ENCODE peak calls at places on chromosome 19, in five cellular contexts. X, S, Y, M and F are unnamed samples.

GRCh38 chr19:57620673-57621348 is 6.8 kb downstream of the ZNF134 start:
- DNase-seq in Y (no peak), M (no peak), X (no peak), S (no peak), F (peak; percentile 40)

GRCh38 chr19:19873381-19873780 is 7.7 kb downstream of the ZNF253 start:
- DNase-seq in Y (no peak), S (no peak), X (no peak), M (no peak), F (no peak)

GRCh38 chr19:2049741-2050348 is 1.2 kb downstream of the MKNK2 start:
- DNase-seq in Y (peak; percentile 75), S (peak; percentile 53), X (no peak), M (no peak), F (peak; percentile 69)

GRCh38 chr19:32453736-32454135 is 48.2 kb downstream of the DPY19L3 start:
- DNase-seq in S (no peak), Y (no peak), X (no peak), M (no peak), F (no peak)

GRCh38 chr19:14434543-14435319 is 1.6 kb downstream of the PKN1 start:
- DNase-seq in M (no peak), X (no peak), Y (peak; percentile 72), S (peak; percentile 54), F (no peak)

GRCh38 chr19:42693760-42694350 is 46.4 kb downstream of the PSG3 start:
- DNase-seq in Y (peak; percentile 49), X (no peak), M (no peak), S (peak; percentile 19), F (peak; percentile 86)

GRCh38 chr19:1173160-1173844 is 766 bp downstream of the SBNO2 start:
- DNase-seq in M (no peak), Y (no peak), S (peak; percentile 47), X (no peak), F (no peak)

GRCh38 chr19:996051-996838 is 4.0 kb upstream of the GRIN3B start:
- DNase-seq in X (no peak), Y (no peak), M (no peak), S (peak; percentile 74), F (peak; percentile 75)

GRCh38 chr19:20367811-20368294 is 197.7 kb downstream of the ZNF737 start:
- DNase-seq in Y (no peak), X (no peak), M (no peak), S (no peak), F (peak; percentile 75)

GRCh38 chr19:33132425-33132824 is 511 bp downstream of the WDR88 start:
- DNase-seq in S (no peak), Y (no peak), M (no peak), X (no peak), F (peak; percentile 70)

GRCh38 chr19:39347332-39348227 is 5.4 kb downstream of the SAMD4B start:
- DNase-seq in M (no peak), Y (no peak), S (no peak), X (no peak), F (no peak)

GRCh38 chr19:56718231-56718630 is 46.7 kb upstream of the ZNF835 start:
- DNase-seq in Y (no peak), M (no peak), S (no peak), X (no peak), F (no peak)

GRCh38 chr19:51691122-51692064 is 1.7 kb upstream of the SPACA6 start:
- DNase-seq in X (no peak), M (no peak), S (no peak), Y (no peak), F (peak; percentile 89)

GRCh38 chr19:7622933-7623685 is 6.2 kb downstream of the XAB2 start:
- DNase-seq in M (no peak), X (no peak), Y (no peak), S (peak; percentile 86), F (peak; percentile 76)

GRCh38 chr19:48194041-48194871 is 23.8 kb downstream of the ZSWIM9 start:
- DNase-seq in Y (peak; percentile 18), M (no peak), X (no peak), S (peak; percentile 38), F (peak; percentile 76)

GRCh38 chr19:41575998-41576397 is at the start of gene CEACAM21:
- DNase-seq in M (no peak), S (no peak), Y (no peak), X (no peak), F (no peak)

GRCh38 chr19:13396256-13397080 is 109.8 kb downstream of the CACNA1A start:
- DNase-seq in S (peak; percentile 73), X (peak; percentile 49), Y (peak; percentile 30), M (no peak), F (peak; percentile 97)

GRCh38 chr19:27660428-27660827 is 1552.5 kb downstream of the UQCRFS1 start:
- DNase-seq in X (no peak), S (no peak), Y (no peak), M (no peak), F (no peak)

GRCh38 chr19:27652796-27653195 is 1560.2 kb downstream of the UQCRFS1 start:
- DNase-seq in Y (no peak), X (no peak), M (no peak), S (no peak), F (no peak)

GRCh38 chr19:27652281-27652680 is 1560.7 kb downstream of the UQCRFS1 start:
- DNase-seq in S (no peak), M (no peak), X (no peak), Y (no peak), F (no peak)

GRCh38 chr19:27654266-27654990 is 1558.5 kb downstream of the UQCRFS1 start:
- DNase-seq in S (no peak), X (no peak), M (no peak), Y (no peak), F (no peak)

DNA sequence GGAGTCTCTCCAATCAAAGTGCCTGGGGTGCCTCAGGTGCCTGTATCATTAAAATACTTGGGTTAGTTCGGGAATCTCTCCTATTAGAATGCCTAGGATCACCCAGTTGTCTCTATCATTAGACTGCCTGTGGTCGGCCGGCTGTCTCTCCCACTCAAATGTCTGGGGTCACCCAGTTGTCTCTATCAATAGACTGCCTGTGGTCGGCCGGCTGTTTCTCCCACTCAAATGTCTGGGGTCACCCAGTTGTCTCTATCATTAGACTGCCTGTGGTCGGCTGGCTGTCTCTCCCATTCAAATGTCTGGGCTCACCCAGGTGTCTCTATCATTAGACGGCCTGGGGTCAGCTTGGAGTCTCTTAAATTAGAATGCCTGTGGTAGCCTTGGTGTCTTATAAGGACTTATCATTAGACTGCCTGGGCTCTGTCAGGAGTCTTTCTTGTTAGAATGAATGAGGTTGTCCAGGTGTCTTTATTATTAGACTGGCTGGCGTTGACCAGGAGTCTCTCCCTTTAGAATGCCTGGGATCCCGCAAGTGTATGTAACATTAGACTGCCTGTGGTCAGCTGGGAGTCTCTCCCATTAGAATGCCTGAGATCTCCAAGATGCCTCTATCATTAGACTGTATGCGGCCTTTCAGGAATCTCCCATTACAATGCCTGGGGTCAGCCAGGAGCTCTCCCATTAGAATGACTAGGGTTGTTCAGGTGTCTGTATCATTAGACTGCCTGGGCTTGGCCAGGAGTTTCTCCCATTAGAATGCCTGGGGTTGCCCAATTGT is 1555.5 kb downstream of the UQCRFS1 start:
- DNase-seq in M (no peak), X (no peak), Y (no peak), S (no peak), F (no peak)
- TF ChIP-seq EZH2 in M (no peak), X (no peak), Y (no peak), S (no peak), F (no peak)

GRCh38 chr19:16349551-16350171 is 25.0 kb downstream of the KLF2 start:
- DNase-seq in M (no peak), Y (no peak), X (no peak), S (no peak), F (no peak)

GRCh38 chr19:16343156-16343555 is 18.5 kb downstream of the KLF2 start:
- DNase-seq in S (no peak), Y (no peak), X (no peak), M (no peak), F (no peak)

GRCh38 chr19:16347706-16348105 is 23.1 kb downstream of the KLF2 start:
- DNase-seq in X (no peak), Y (no peak), S (no peak), M (no peak), F (no peak)

GRCh38 chr19:16342002-16342715 is 17.5 kb downstream of the KLF2 start:
- DNase-seq in M (peak; percentile 76), Y (no peak), S (no peak), X (no peak), F (no peak)

DNA sequence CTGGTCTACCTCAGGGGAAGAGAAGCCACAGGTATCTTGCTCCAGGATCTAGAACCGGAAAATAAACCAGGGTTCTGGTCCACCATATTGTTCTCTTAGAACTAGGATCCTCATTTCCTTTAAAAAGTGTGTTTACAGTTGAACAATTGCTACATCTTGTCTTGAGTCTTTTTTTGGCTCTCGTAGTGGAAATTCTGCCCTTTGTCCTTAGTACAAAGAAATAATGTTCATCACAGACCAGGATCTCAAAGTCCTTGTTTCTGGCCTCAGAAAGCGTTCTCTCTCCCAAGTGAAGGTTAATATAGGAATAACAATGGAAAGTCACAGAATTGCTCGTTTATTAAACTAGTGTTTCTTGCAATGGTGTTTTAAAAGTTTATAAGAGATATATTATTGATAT is 20.8 kb downstream of the KLF2 start:
- DNase-seq in S (no peak), Y (no peak), M (no peak), X (no peak), F (no peak)
- TF ChIP-seq CREB1 in S (no peak), Y (no peak), M (no peak), X (no peak), F (no peak)

DNA sequence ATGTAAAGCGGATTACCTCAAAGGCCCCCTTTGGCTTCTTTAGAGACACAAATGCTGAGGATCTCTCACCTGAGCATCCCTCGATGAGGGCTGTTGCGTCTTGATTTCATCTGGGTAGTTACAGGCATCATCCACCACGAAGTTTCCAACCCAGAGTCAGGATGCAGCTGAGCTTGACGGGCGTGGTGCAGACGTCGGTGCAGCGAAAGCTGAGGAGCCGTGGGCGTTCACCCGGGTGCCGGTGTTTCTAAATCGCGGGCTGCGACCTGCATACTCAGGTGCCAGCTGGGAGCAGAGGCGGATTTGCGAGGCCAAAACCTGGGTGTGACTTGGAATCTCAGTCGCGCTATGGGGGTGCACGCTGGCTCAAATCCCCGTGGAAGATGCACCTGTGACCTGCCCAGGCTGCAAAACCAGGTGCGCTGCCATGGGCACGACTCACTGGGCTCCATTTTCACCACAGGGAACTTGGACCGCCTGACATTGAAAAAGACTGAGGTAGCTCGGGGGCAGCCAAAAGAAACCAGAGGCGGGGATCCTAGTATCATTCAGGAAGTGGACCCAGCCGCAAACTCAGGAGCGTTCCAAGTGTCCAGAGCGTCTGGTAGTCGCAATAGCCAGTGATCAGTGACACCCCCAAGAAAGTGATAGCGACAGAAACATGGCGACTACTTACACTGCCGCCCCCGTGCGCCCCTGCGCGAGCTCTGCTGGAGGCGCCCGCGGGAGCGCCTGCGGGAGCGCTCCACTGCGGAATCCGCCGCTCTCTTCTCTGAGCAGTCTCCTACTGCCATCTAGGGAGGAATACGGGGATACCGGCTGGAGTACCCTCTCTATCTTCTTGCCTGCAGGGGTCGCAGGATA is 36.4 kb upstream of the IGFL4 start:
- DNase-seq in M (no peak), X (peak; percentile 63), Y (peak; percentile 87), S (peak; percentile 87), F (peak; percentile 97)
- TF ChIP-seq EZH2 in M (no peak), X (no peak), Y (no peak), S (no peak), F (peak; percentile 29)

GRCh38 chr19:55193481-55193880 is 13.4 kb upstream of the SYT5 start:
- DNase-seq in S (no peak), M (no peak), Y (no peak), X (no peak), F (no peak)

GRCh38 chr19:55199620-55200204 is 9.6 kb downstream of the PTPRH start:
- DNase-seq in Y (no peak), M (no peak), S (no peak), X (no peak), F (no peak)

GRCh38 chr19:55198651-55199050 is 10.7 kb downstream of the PTPRH start:
- DNase-seq in M (no peak), X (no peak), Y (no peak), S (no peak), F (no peak)

GRCh38 chr19:55196803-55197202 is 12.5 kb downstream of the PTPRH start:
- DNase-seq in X (no peak), M (no peak), S (no peak), Y (no peak), F (peak; percentile 67)

GRCh38 chr19:55197531-55197930 is 11.8 kb downstream of the PTPRH start:
- DNase-seq in X (no peak), Y (no peak), M (no peak), S (no peak), F (peak; percentile 67)
- TF ChIP-seq CREB1 in X (peak; percentile 66), Y (no peak), M (peak; percentile 77), S (no peak), F (peak; percentile 63)